ENCODE peak calls at places on chromosomes 2 and 18, in eight cellular contexts. T is Right ventricle myocardium superior, W is NCI-H2029 treated with DMSO at 0.1 percent for 48 hours, A is HS-5, I is GM04504, D is astrocyte of the hippocampus, Z is WTC11, C is RPMI7951. O is an unnamed sample.

GRCh38 chr2:20514596-20515269 is 67.9 kb downstream of the RHOB start:
- DNase-seq in A (peak; percentile 86), Z (no peak), T (no peak), C (peak; percentile 91), D (peak; percentile 96), I (peak; percentile 88), W (no peak), O (no peak)

GRCh38 chr18:41690332-41691110 is 264.5 kb upstream of the PIK3C3 start:
- DNase-seq in A (no peak), W (no peak), I (no peak), D (no peak), T (no peak), Z (no peak), C (no peak), O (no peak)

GRCh38 chr18:78890388-78890787 is 89.2 kb upstream of the SALL3 start:
- DNase-seq in W (no peak), D (no peak), Z (no peak), A (no peak), C (no peak), T (no peak), I (no peak), O (no peak)

GRCh38 chr2:33929467-33929866 is 330.4 kb upstream of the FAM98A start:
- DNase-seq in T (no peak), I (no peak), D (no peak), C (no peak), A (no peak), W (no peak), Z (no peak), O (no peak)

GRCh38 chr2:232235716-232236115 is 142.8 kb upstream of the ALPP start:
- DNase-seq in W (no peak), T (no peak), Z (peak; percentile 18), C (no peak), I (no peak), A (no peak), D (no peak), O (no peak)

GRCh38 chr18:1229634-1230033 is 325.0 kb downstream of the ADCYAP1 start:
- DNase-seq in Z (no peak), A (no peak), I (no peak), C (no peak), T (no peak), W (no peak), D (no peak), O (no peak)

GRCh38 chr18:61635901-61636528 is 256.8 kb downstream of the RNF152 start:
- DNase-seq in C (peak; percentile 57), W (no peak), T (peak; percentile 53), Z (peak; percentile 62), I (peak; percentile 26), D (peak; percentile 74), A (no peak), O (no peak)

GRCh38 chr2:96953611-96954489 is 32.5 kb downstream of the FAM178B start:
- DNase-seq in C (no peak), I (no peak), Z (no peak), D (no peak), A (no peak), T (no peak), W (no peak), O (no peak)

GRCh38 chr18:48816554-48816953 is 134.2 kb downstream of the SMAD7 start:
- DNase-seq in Z (no peak), A (no peak), I (no peak), D (no peak), W (no peak), T (no peak), C (no peak), O (no peak)

GRCh38 chr18:46236156-46236555 is 132.0 kb downstream of the HAUS1 start:
- DNase-seq in W (no peak), I (no peak), C (no peak), D (no peak), T (no peak), A (no peak), Z (no peak), O (no peak)

GRCh38 chr2:191703079-191703725 is 25.3 kb downstream of the NABP1 start:
- DNase-seq in Z (no peak), T (no peak), I (no peak), D (no peak), A (no peak), W (peak; percentile 49), C (no peak), O (no peak)

GRCh38 chr2:98433363-98433964 is 11.2 kb upstream of the INPP4A start:
- DNase-seq in C (no peak), A (no peak), D (no peak), W (no peak), T (no peak), Z (no peak), I (no peak), O (no peak)

GRCh38 chr2:36406296-36406695 is 50.7 kb downstream of the CRIM1 start:
- DNase-seq in D (no peak), T (no peak), W (no peak), Z (no peak), I (no peak), C (peak; percentile 23), A (no peak), O (no peak)

GRCh38 chr2:172270278-172271079 is 156.9 kb upstream of the ITGA6 start:
- DNase-seq in W (no peak), I (no peak), C (peak; percentile 38), A (no peak), Z (peak; percentile 62), D (no peak), T (no peak), O (no peak)

GRCh38 chr2:171878481-171878993 is 15.5 kb downstream of the SLC25A12 start:
- DNase-seq in T (no peak), C (peak; percentile 65), D (peak; percentile 85), I (peak; percentile 48), Z (no peak), W (peak; percentile 87), A (no peak), O (no peak)

GRCh38 chr2:47089083-47089464 is 66.0 kb downstream of the STPG4 start:
- DNase-seq in I (no peak), A (no peak), Z (no peak), W (no peak), D (peak; percentile 62), C (peak; percentile 78), T (no peak), O (no peak)

GRCh38 chr18:59388180-59388579 is 29.1 kb upstream of the LMAN1 start:
- DNase-seq in C (no peak), W (peak; percentile 25), I (no peak), Z (no peak), D (no peak), T (no peak), A (no peak), O (no peak)

O was measured in hypothalamus.